ENCODE peak calls at places on chromosomes 12 and 14, in five cellular contexts. D is NCI-H1105 treated with DMSO at 0.1 percent for 48 hours, X is amygdala, W is WTC11, G is glutamatergic neuron. U is an unnamed sample.

GRCh38 chr12:124716208-124717141 is 147.2 kb downstream of the SCARB1 start:
- DNase-seq in D (peak; percentile 61), X (no peak), W (no peak), G (no peak), U (peak; percentile 92)

GRCh38 chr14:77707355-77707723 is 484 bp downstream of the ALKBH1 start:
- DNase-seq in D (peak; percentile 44), X (no peak), W (no peak), G (no peak), U (no peak)

GRCh38 chr14:31042300-31042699 is 16.1 kb upstream of the STRN3 start:
- DNase-seq in D (no peak), X (no peak), W (no peak), G (no peak), U (no peak)

GRCh38 chr12:121011820-121012219 is 4.5 kb downstream of the C12orf43 start:
- DNase-seq in D (no peak), X (no peak), W (no peak), G (no peak), U (no peak)

GRCh38 chr14:92967346-92967926 is 44.5 kb downstream of the CHGA start:
- DNase-seq in D (no peak), X (no peak), W (no peak), G (no peak), U (no peak)

GRCh38 chr14:100988411-100988900 is 84.9 kb upstream of the RTL1 start:
- DNase-seq in D (no peak), X (no peak), W (no peak), G (no peak), U (no peak)

GRCh38 chr12:48447755-48448154 is 24.6 kb upstream of the ANP32D start:
- DNase-seq in D (no peak), X (no peak), W (no peak), G (no peak), U (no peak)

GRCh38 chr12:13103391-13104033 is at the start of gene GSG1:
- DNase-seq in D (no peak), X (no peak), W (no peak), G (no peak), U (no peak)

GRCh38 chr14:105213396-105213795 is 32.3 kb upstream of the NUDT14 start:
- DNase-seq in D (no peak), X (no peak), W (no peak), G (peak; percentile 18), U (no peak)

GRCh38 chr14:34930591-34931069 is 52.2 kb upstream of the SRP54 start:
- DNase-seq in D (no peak), X (no peak), W (no peak), G (no peak), U (no peak)

GRCh38 chr12:62732861-62733427 is 202.0 kb downstream of the PPM1H start:
- DNase-seq in D (no peak), X (no peak), W (no peak), G (no peak), U (no peak)

GRCh38 chr12:103816663-103817062 is 24.4 kb downstream of the NT5DC3 start:
- DNase-seq in D (no peak), X (no peak), W (no peak), G (no peak), U (no peak)

GRCh38 chr12:100141998-100142850 is 450 bp downstream of the BLTP3B start:
- DNase-seq in D (peak; percentile 81), X (peak; percentile 32), W (peak; percentile 62), G (peak; percentile 81), U (peak; percentile 81)

GRCh38 chr12:115872212-115872611 is 405.3 kb downstream of the MED13L start:
- DNase-seq in D (no peak), X (no peak), W (no peak), G (no peak), U (no peak)

GRCh38 chr12:119113587-119113986 is 65.1 kb upstream of the HSPB8 start:
- DNase-seq in D (peak; percentile 88), X (no peak), W (no peak), G (no peak), U (no peak)

GRCh38 chr12:47024463-47024862 is 55.0 kb upstream of the PCED1B start:
- DNase-seq in D (no peak), X (no peak), W (no peak), G (no peak), U (no peak)

GRCh38 chr14:63493246-63493645 is 49.9 kb downstream of the PPP2R5E start:
- DNase-seq in D (no peak), X (no peak), W (no peak), G (no peak), U (no peak)

GRCh38 chr12:53268009-53268636 is at the start of gene ESPL1:
- DNase-seq in D (peak; percentile 61), X (peak; percentile 49), W (peak; percentile 89), G (peak; percentile 65), U (peak; percentile 85)

GRCh38 chr12:108778053-108778452 is 46.7 kb upstream of the CORO1C start:
- DNase-seq in D (no peak), X (no peak), W (no peak), G (no peak), U (no peak)

GRCh38 chr12:24937553-24938244 is 11.2 kb downstream of the BCAT1 start:
- DNase-seq in D (no peak), X (no peak), W (no peak), G (no peak), U (no peak)

GRCh38 chr12:70150230-70150629 is 93.0 kb upstream of the CNOT2 start:
- DNase-seq in D (no peak), X (no peak), W (no peak), G (no peak), U (no peak)

GRCh38 chr12:110921262-110921661 is 883 bp upstream of the MYL2 start:
- DNase-seq in D (no peak), X (no peak), W (no peak), G (no peak), U (no peak)